ENCODE peak calls at places on chromosomes 2 and 18, in eight cellular contexts. V, A, S, R, M, Z, B and X are unnamed samples.

GRCh38 chr2:147456729-147457128 is 388.1 kb upstream of the ACVR2A start:
- DNase-seq in V (no peak), M (no peak), S (peak; percentile 48), A (no peak), Z (peak; percentile 42), R (no peak), B (no peak), X (no peak)

GRCh38 chr2:166017208-166017607 is 63.6 kb upstream of the TTC21B start:
- DNase-seq in S (peak; percentile 14), V (peak; percentile 32), Z (no peak), B (no peak), R (no peak), M (no peak), A (no peak), X (no peak)

GRCh38 chr2:241224068-241224850 is 35.8 kb downstream of the ANO7 start:
- DNase-seq in Z (no peak), R (no peak), S (peak; percentile 82), B (peak; percentile 44), A (no peak), V (peak; percentile 33), M (no peak), X (peak; percentile 64)

GRCh38 chr2:7621018-7621814 is 704.0 kb downstream of the RNF144A start:
- DNase-seq in A (no peak), S (peak; percentile 3), M (no peak), V (peak; percentile 38), Z (no peak), R (no peak), B (no peak), X (no peak)

GRCh38 chr18:23779696-23780303 is 90.5 kb downstream of the LAMA3 start:
- DNase-seq in B (peak; percentile 35), M (peak; percentile 12), R (no peak), Z (peak; percentile 32), S (peak; percentile 29), V (peak; percentile 26), A (no peak), X (no peak)

GRCh38 chr2:106284691-106285202 is 90.6 kb upstream of the UXS1 start:
- DNase-seq in A (no peak), M (no peak), S (no peak), Z (no peak), V (no peak), B (no peak), R (no peak), X (no peak)

GRCh38 chr18:31325051-31325450 is 7.1 kb downstream of the DSG1 start:
- DNase-seq in V (peak; percentile 75), S (peak; percentile 0), A (no peak), Z (peak; percentile 22), M (no peak), B (no peak), R (no peak), X (no peak)

GRCh38 chr2:233764264-233764663 is 4.2 kb downstream of the UGT1A1 start:
- DNase-seq in Z (peak; percentile 38), V (peak; percentile 65), S (peak; percentile 65), B (no peak), M (no peak), A (no peak), R (no peak), X (no peak)

GRCh38 chr2:12269041-12269972 is 447.4 kb upstream of the TRIB2 start:
- DNase-seq in B (no peak), M (no peak), S (no peak), A (no peak), R (no peak), V (no peak), Z (no peak), X (no peak)

GRCh38 chr18:8029061-8029460 is 461.9 kb downstream of the PTPRM start:
- DNase-seq in B (peak; percentile 57), S (no peak), V (no peak), M (no peak), Z (no peak), R (no peak), A (no peak), X (no peak)

GRCh38 chr2:128062571-128062970 is 28.4 kb upstream of the UGGT1 start:
- DNase-seq in Z (no peak), B (no peak), R (no peak), M (no peak), S (no peak), V (no peak), A (no peak), X (no peak)

GRCh38 chr2:65075176-65075575 is 19.0 kb downstream of the CEP68 start:
- DNase-seq in A (no peak), S (no peak), Z (no peak), M (no peak), B (no peak), R (no peak), V (no peak), X (no peak)

GRCh38 chr2:1300284-1300683 is 113.0 kb upstream of the TPO start:
- DNase-seq in V (no peak), B (no peak), Z (no peak), A (no peak), M (no peak), R (no peak), S (no peak), X (no peak)

GRCh38 chr2:204362603-204363002 is 182.7 kb upstream of the PARD3B start:
- DNase-seq in R (no peak), V (no peak), S (no peak), B (no peak), Z (no peak), M (no peak), A (no peak), X (no peak)

GRCh38 chr2:179124282-179124681 is 74.3 kb upstream of the CCDC141 start:
- DNase-seq in R (no peak), S (no peak), A (no peak), Z (no peak), B (no peak), V (no peak), M (no peak), X (no peak)

GRCh38 chr18:1513519-1513918 is 608.8 kb downstream of the ADCYAP1 start:
- DNase-seq in S (peak; percentile 9), A (no peak), M (no peak), R (no peak), V (peak; percentile 58), Z (peak; percentile 38), B (no peak), X (no peak)

GRCh38 chr2:10877691-10878111 is 34.0 kb upstream of the KCNF1 start:
- DNase-seq in R (no peak), A (no peak), B (no peak), V (no peak), S (peak; percentile 63), M (no peak), Z (no peak), X (no peak)

GRCh38 chr2:75276093-75277055 is 77.1 kb upstream of the TACR1 start:
- DNase-seq in Z (no peak), V (peak; percentile 84), M (no peak), B (peak; percentile 32), S (peak; percentile 86), A (no peak), R (no peak), X (no peak)

GRCh38 chr18:79720359-79720733 is 40.7 kb downstream of the CTDP1 start:
- DNase-seq in V (no peak), A (no peak), R (no peak), M (no peak), Z (no peak), B (no peak), S (peak; percentile 38), X (no peak)

GRCh38 chr18:28178720-28179119 is 1.8 kb upstream of the CDH2 start:
- DNase-seq in M (no peak), Z (peak; percentile 34), B (peak; percentile 59), R (no peak), V (peak; percentile 61), S (peak; percentile 67), A (no peak), X (no peak)

GRCh38 chr2:135227386-135227785 is 175.3 kb downstream of the RAB3GAP1 start:
- DNase-seq in M (no peak), S (peak; percentile 79), B (no peak), A (no peak), V (peak; percentile 30), R (no peak), Z (no peak), X (no peak)
- TF ChIP-seq EZH2phosphoT487 in M (no peak), S (no peak), B (no peak), A (no peak), V (no peak), R (no peak), Z (no peak), X (no peak)

DNA sequence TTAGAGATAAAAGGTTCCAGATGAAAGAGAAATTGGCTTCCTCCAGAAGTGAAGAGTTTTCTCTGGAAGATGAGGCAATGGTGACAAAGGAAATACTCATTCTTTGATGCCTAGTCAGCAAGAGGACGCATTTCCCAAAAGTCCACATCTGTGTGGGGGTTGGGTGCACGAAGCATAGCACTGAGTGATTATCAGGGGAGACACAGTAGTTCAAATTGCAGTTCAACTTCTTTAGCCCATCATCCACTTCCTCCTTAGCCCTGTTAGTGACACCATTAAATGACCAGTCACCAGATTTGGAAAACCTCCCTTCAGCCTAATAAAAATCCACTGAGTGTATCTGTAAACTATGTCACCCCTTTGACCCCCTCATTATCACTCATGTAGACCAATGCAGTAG is 80.9 kb upstream of the PHLPP1 start:
- DNase-seq in M (no peak), R (no peak), Z (no peak), S (peak; percentile 81), A (no peak), V (peak; percentile 19), B (no peak), X (no peak)
- TF ChIP-seq EZH2phosphoT487 in M (no peak), R (no peak), Z (no peak), S (no peak), A (no peak), V (no peak), B (no peak), X (no peak)

DNA sequence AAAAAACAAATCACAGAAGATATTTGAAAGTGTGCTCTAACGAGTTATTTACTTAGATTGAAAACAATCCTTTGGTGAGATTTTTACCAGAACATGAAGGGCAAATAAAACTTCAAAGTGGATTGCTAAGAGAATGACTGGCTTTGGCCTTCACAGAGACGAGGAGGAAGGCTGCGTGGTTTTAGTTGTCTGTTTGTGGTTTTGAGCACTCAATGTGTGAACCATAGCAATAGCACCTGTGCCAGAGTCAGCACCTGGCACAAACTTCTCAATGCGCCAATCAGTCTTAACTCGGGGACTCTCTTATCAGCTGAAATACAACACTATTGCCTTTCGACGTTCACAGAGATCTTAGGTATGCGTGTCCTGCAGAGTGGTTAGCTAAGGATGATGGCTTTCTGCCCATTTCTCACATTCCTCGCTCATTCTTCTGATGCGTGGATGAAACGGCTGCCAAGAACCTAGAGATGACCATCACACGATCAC is 70.0 kb downstream of the MBP start:
- DNase-seq in Z (no peak), M (no peak), S (no peak), V (no peak), A (peak; percentile 77), B (no peak), R (peak; percentile 93), X (no peak)
- TF ChIP-seq EZH2phosphoT487 in Z (no peak), M (no peak), S (no peak), V (no peak), A (no peak), B (no peak), R (no peak), X (no peak)

DNA sequence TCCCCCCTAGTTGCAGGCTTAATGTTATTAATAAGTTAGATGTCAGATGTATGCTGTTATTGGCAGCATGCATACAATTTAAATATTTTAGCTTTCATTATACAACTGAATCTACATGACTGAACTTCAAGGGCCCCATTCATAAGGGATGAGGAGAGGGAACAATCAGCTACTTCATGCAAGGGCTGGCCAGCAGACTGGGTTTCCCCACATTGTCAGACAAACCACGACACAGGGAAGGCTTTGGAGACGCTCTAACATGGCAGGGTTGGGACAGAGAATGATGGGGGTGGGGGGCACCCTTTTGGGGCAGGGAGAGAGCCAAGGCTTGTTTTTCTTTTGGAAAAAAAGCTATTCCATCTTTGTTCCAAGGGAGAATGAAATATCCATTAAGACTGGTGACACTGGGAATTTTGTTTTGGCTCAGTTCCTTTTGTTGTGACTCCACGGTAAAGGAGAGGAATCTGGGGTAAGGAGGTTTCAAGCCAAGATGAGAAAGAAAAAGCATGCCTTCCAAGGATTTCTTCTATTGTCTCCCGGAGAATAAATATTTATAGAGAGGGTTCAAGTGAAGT is 5.5 kb downstream of the CXCR4 start:
- DNase-seq in A (no peak), R (no peak), V (no peak), B (no peak), Z (no peak), M (no peak), S (no peak), X (peak; percentile 28)
- TF ChIP-seq EZH2phosphoT487 in A (no peak), R (no peak), V (no peak), B (no peak), Z (no peak), M (no peak), S (no peak), X (no peak)